ENCODE peak calls at places on chromosomes 11 and 22, in five cellular contexts. R is left ventricle myocardium inferior, D is IMR-90, K is suprapubic skin, M is lower lobe of right lung. E is an unnamed sample.

GRCh38 chr22:49197986-49198704 is 629.5 kb downstream of the BRD1 start:
- DNase-seq in D (no peak), R (no peak), K (peak; percentile 55), M (no peak), E (no peak)

GRCh38 chr11:132997396-132997795 is 534.9 kb downstream of the OPCML start:
- DNase-seq in D (no peak), M (no peak), K (no peak), R (no peak), E (no peak)

GRCh38 chr11:64987998-64988854 is 8.5 kb downstream of the BATF2 start:
- DNase-seq in D (no peak), R (no peak), K (no peak), M (no peak), E (no peak)

GRCh38 chr11:1519028-1519736 is 32.6 kb upstream of the MOB2 start:
- DNase-seq in M (no peak), K (no peak), D (no peak), R (peak; percentile 2), E (no peak)

GRCh38 chr11:1508986-1509385 is 22.4 kb upstream of the MOB2 start:
- DNase-seq in M (peak; percentile 51), D (no peak), R (peak; percentile 10), K (no peak), E (no peak)

GRCh38 chr11:65434667-65435179 is 12.1 kb downstream of the NEAT1 start:
- DNase-seq in R (no peak), M (no peak), D (peak; percentile 38), K (no peak), E (peak; percentile 48)

GRCh38 chr11:3859373-3859881 is 4.0 kb downstream of the STIM1 start:
- DNase-seq in R (peak; percentile 69), D (no peak), M (no peak), K (no peak), E (no peak)

GRCh38 chr11:105137286-105137685 is 2.3 kb downstream of the CARD18 start:
- DNase-seq in D (peak; percentile 43), R (no peak), M (no peak), K (no peak), E (no peak)

GRCh38 chr11:8810331-8811301 is 100.4 kb upstream of the AKIP1 start:
- DNase-seq in M (peak; percentile 86), R (peak; percentile 81), K (peak; percentile 87), D (peak; percentile 81), E (peak; percentile 79)

GRCh38 chr11:63682045-63682915 is 980 bp downstream of the RTN3 start:
- DNase-seq in M (peak; percentile 55), K (no peak), D (no peak), R (peak; percentile 33), E (peak; percentile 16)

GRCh38 chr11:64858467-64859401 is 14.3 kb upstream of the CDC42BPG start:
- DNase-seq in R (peak; percentile 70), M (no peak), D (no peak), K (no peak), E (no peak)

GRCh38 chr11:118114266-118114665 is 27.5 kb upstream of the SMIM35 start:
- DNase-seq in D (no peak), R (no peak), M (no peak), K (no peak), E (no peak)

GRCh38 chr22:50186181-50186731 is 543 bp downstream of the TRABD start:
- DNase-seq in R (no peak), D (no peak), K (no peak), M (no peak), E (no peak)

GRCh38 chr11:134530826-134531225 is 118.8 kb upstream of the B3GAT1 start:
- DNase-seq in D (no peak), M (peak; percentile 30), K (peak; percentile 49), R (no peak), E (no peak)

GRCh38 chr11:29962243-29962642 is 54.6 kb downstream of the KCNA4 start:
- DNase-seq in D (no peak), R (no peak), K (no peak), M (no peak), E (peak; percentile 2)
- TF ChIP-seq CTCF in D (no peak), R (peak; percentile 39), K (no peak), M (peak; percentile 27), E (peak; percentile 23)

GRCh38 chr11:126578021-126578420 is 222.5 kb downstream of the ST3GAL4 start:
- DNase-seq in K (no peak), M (no peak), R (no peak), D (no peak), E (no peak)

GRCh38 chr11:126575849-126576248 is 220.4 kb downstream of the ST3GAL4 start:
- DNase-seq in D (no peak), M (no peak), K (no peak), R (no peak), E (no peak)

GRCh38 chr11:126578426-126578825 is 222.9 kb downstream of the ST3GAL4 start:
- DNase-seq in K (no peak), M (no peak), R (no peak), D (no peak), E (no peak)

GRCh38 chr11:126570489-126570888 is 215.0 kb downstream of the ST3GAL4 start:
- DNase-seq in M (no peak), R (no peak), K (no peak), D (no peak), E (no peak)

DNA sequence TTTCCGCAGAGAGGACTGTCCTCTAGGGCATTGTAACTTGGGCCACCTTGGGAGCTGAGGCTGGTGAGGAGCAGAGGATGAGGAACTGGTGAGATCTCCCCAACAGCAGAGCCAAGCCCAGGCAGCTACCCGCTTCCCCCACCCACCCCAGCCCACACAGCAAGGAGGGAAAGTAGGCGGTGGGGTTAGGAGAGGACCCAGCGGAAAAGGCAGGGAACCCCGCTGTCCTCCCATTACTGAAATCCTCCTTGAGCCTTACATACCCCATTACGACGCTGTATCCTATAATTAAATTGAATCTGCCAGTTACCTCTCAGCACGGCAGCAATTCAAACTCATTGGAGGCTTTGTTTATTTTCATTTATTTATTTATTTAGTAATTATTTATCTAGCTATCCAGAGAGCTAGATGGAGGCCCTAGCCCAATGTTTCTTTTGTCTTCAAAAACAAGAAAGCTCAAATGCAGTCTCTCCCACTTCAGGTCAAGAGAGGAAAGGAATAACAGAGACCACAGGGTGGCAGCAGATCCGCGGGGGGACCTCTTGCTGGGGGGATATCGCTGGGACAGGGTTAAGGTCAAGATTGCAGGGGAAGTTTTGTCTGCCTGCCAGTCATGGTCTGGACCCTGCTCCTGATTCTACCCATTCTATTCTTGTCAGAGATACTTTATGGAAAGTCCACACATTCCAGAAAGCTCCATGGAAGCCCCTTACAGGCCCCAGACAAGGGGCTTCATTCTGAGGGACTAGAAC is 218.0 kb downstream of the ST3GAL4 start:
- DNase-seq in K (no peak), M (no peak), R (no peak), D (no peak), E (no peak)
- TF ChIP-seq CTCF in K (no peak), M (no peak), R (no peak), D (peak; percentile 29), E (peak; percentile 9)

GRCh38 chr11:122756417-122756816 is 81.9 kb upstream of the CRTAM start:
- DNase-seq in K (no peak), M (peak; percentile 78), R (peak; percentile 33), D (no peak), E (no peak)

GRCh38 chr11:122755409-122755808 is 82.9 kb upstream of the CRTAM start:
- DNase-seq in D (no peak), R (no peak), K (no peak), M (no peak), E (no peak)

GRCh38 chr11:122754028-122754427 is 84.3 kb upstream of the CRTAM start:
- DNase-seq in M (no peak), R (no peak), K (no peak), D (no peak), E (no peak)

GRCh38 chr11:122755941-122756340 is 82.4 kb upstream of the CRTAM start:
- DNase-seq in M (no peak), R (no peak), D (no peak), K (no peak), E (no peak)

DNA sequence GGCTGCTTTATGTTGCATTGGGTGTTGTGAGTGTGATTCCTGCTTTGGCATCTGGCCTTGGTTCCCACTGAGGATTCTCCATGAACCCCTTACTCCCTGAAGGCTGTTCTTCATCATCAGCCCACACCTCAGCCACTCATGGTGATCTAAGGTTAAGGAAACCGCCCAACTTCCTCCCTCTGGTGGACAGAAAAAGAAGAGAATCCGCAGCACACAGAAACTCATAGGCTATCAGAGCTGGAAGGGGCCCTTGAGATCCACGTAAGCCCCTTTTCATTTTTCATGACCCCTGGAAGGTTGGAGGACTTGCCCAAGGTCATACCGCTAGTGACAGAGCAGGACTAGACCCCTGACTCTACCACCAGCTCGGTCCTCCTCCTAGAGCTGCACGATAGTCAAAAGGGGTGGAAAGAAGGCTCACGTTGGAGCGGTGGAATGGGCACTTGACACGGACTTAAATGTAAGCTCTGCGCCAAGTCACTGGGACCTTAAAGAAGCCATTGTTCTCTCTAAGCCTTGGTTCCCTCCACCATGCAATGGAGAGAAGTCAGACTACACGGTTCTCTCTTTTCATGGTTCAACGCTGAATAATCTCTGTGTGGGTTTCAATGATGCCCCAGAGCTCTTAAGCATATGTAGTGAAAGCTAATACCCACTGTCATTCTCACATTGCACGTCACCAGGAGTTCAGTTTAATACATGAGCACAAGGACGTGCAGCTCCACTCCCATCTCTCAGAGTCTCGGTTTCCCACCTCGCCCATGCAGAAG is 83.6 kb upstream of the CRTAM start:
- DNase-seq in R (no peak), K (no peak), M (no peak), D (no peak), E (no peak)
- TF ChIP-seq CTCF in R (peak; percentile 48), K (peak; percentile 16), M (peak; percentile 39), D (peak; percentile 20), E (peak; percentile 32)

DNA sequence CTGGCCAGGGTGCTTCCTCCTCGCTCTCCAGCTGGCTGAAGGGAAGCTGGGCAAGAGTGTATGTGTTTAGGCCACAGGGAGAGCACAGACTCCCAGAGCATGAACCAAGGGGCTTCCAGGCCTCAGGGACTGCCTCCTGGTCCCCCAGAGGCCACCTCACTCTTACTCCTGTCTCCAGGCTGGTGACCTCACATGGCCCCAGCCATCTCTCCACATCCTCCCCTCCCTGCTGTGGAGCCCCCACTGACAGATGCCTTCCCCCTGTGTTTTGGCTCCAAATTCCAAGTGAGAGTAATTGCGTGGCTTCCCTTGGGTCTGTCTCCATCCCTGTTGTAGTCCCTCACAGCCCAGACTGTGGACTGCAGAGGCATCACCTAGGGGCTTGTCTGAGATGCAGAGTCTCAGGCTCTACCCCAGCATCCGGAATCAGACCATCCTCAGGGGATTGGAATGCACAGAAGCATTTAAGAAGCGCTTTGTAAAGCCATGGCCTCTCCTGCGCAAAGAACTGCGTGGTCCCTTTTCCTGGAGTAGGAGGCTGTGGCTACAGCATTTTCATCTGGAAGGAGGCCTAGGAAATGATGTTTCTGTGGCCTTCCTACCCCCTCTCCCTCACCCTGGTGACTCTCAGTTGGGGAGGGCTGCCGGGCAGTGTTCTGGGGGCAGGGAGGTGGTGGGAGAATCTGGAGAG is 91.1 kb downstream of the ATXN10 start:
- DNase-seq in D (peak; percentile 28), M (no peak), R (no peak), K (no peak), E (no peak)
- TF ChIP-seq CTCF in D (no peak), M (no peak), R (no peak), K (no peak), E (no peak)

GRCh38 chr22:43226368-43226979 is 39.5 kb upstream of the TTLL12 start:
- DNase-seq in R (no peak), K (no peak), M (no peak), D (peak; percentile 22), E (no peak)
- TF ChIP-seq CTCF in R (no peak), K (no peak), M (no peak), D (no peak), E (no peak)

GRCh38 chr11:27913650-27914049 is 194.3 kb downstream of the KIF18A start:
- DNase-seq in M (no peak), R (no peak), K (no peak), D (peak; percentile 85), E (peak; percentile 66)
- TF ChIP-seq CTCF in M (no peak), R (no peak), K (no peak), D (no peak), E (no peak)